ENCODE peak calls at places on chromosomes 16 and 17, in four cellular contexts. H is transverse colon; J is fibroblast of lung; Q is CD4-positive, CD25-positive, alpha-beta regulatory T cell. R is an unnamed sample. For H3K4me1, the result is how much of the 10 kb centered on the place peaks cover.

GRCh38 chr16:81241706-81242105 is 3.2 kb downstream of the BCO1 start:
- DNase-seq in H (no peak), Q (no peak), J (no peak), R (no peak)

GRCh38 chr16:75272097-75272548 is 20.7 kb upstream of the BCAR1 start:
- DNase-seq in H (no peak), Q (no peak), J (no peak), R (no peak)

GRCh38 chr17:8057691-8058114 is 18.8 kb downstream of the ALOX15B start:
- DNase-seq in H (no peak), J (peak), Q (peak), R (no peak)

GRCh38 chr17:27525836-27526235 is 69.6 kb downstream of the KSR1 start:
- DNase-seq in Q (no peak), J (no peak), H (no peak), R (no peak)

GRCh38 chr17:83150369-83151055 is 71.1 kb downstream of the METRNL start:
- DNase-seq in H (no peak), Q (no peak), J (no peak), R (no peak)

GRCh38 chr17:31274252-31274651 is 22.8 kb downstream of the OMG start:
- DNase-seq in Q (no peak), J (peak), H (no peak), R (no peak)

GRCh38 chr16:77807-78443 is at the start of gene MPG:
- DNase-seq in J (peak), H (peak), Q (peak), R (peak)

GRCh38 chr16:81189100-81189664 is 49.3 kb upstream of the BCO1 start:
- DNase-seq in H (peak), Q (no peak), J (peak), R (no peak)

GRCh38 chr16:58012481-58012880 is 11.3 kb downstream of the USB1 start:
- DNase-seq in J (no peak), H (no peak), Q (no peak), R (no peak)

GRCh38 chr16:73225983-73226382 is 178.1 kb upstream of the ZFHX3 start:
- DNase-seq in H (no peak), Q (no peak), J (no peak), R (no peak)

GRCh38 chr17:13600475-13601316 is 1.0 kb downstream of the HS3ST3A1 start:
- DNase-seq in Q (no peak), J (peak), H (no peak), R (no peak)

DNA sequence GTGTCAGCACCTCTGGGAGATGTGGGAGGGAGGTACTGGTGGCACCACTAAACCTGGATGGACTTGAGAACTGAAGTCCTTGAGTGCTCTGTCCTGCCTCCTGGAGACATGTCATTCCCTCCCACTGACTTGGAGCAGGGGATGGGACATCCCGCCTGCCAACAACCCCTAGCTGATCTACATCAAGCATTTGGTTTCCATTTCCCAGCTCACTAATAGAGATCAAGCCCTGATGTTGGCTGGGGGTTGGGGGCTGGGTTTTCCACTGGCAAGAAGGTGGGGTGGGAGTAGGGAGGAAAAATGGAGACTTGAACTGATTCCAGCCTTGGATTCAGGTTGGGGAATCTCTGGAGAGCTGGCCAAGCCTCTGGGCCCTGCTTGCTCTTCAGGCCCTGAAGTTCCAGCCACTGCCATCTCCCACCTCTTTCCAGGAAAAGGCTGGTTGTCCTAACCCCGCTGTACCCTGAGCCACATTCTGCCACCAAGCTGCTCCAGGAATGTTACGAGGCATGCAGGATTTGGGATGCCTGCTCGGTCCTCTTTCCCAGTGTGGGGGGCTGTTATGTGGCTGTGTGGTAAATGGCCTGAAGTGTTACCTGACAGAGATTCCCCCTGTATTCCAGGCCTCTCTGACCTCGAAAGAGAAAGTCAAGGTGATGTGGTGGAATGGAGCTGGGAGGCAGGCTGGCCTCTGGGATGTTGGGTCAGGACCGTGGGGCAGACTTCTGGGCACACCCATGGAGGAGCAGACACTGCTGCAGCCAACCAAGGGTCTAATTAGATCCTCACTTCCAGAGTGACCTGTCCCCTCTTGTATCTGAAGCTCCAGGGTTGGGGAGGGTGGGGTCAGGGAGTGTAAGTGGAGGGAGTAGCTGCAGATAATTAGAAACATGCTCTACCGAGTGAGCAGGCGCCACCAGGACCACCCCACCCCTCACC is 16.7 kb downstream of the IGFBP4 start:
- DNase-seq in Q (no peak), J (peak), H (no peak), R (no peak)
- H3K4me1 ChIP-seq in Q (under half), J (half or more), H (half or more), R (under half)

DNA sequence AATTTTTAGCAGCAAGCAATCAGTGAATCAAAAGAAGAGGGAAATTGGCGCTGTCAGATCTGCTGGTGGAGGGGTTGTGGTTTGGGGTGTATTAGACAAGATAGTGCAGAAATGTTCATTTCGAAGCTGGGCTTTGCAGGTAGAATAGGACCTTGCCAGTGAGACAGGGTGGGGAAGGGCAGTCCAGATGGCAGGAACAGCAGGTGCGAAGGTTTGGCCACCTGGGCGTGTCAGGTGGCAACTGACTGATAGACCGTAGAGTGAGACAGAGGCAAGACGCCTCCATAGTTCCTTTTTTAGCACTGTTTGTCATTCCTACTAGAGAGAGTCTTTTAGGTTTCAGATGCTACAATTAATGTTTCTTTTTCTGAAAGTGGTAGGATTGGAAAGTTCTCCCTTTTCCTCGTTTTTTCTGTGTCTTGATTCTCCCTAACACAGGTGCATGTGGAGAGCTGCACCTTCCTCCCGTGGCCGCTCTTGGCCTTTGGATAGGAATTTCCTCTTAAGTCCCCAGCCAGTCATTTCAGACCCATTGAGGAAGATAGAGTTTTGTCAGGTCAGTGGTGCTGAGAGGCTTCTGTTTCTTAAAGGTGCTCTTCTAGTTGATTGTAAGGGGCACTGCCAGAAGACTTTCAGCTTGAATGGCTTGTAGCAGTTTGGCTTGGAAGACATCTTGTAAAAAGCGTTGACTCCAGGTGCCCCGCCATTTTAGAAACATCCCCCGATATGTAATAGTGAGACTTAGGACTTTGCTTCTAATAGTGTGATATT is 315.6 kb downstream of the SNX29 start:
- DNase-seq in J (no peak), Q (no peak), H (no peak), R (no peak)
- H3K4me1 ChIP-seq in J (under half), Q (under half), H (under half), R (under half)

DNA sequence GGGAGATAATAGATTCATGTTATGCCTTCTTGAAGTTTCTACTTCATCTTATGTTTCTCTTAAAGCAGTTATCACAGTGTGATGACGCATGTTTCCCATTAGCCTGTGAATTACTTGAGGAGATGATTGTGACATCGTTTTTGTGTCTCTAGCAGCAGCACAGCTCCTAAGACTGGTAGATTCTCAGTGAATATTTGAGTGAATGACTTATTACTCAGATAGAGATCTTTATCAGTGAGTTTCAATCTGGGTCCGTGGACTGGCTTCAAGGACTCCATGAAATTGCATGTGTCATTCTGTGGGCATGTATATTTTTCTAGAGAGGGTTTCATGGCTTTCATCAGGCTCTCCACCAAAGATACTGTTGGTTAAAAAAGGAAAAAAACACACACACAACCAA is 29.9 kb downstream of the YPEL2 start:
- DNase-seq in J (peak), H (no peak), Q (peak), R (no peak)
- H3K4me1 ChIP-seq in J (under half), H (half or more), Q (half or more), R (half or more)

GRCh38 chr16:23342083-23342640 is 40.1 kb downstream of the SCNN1B start:
- DNase-seq in J (no peak), H (no peak), Q (no peak), R (no peak)
- H3K4me1 ChIP-seq in J (under half), H (under half), Q (under half), R (under half)

R was measured in effector memory CD4-positive, alpha-beta T cell.